ENCODE peak calls at places on chromosome 16, in seven cellular contexts. One of them, this sample, is unnamed.

GRCh38 chr16:10868562-10869469 is 8.2 kb upstream of the CIITA start:
- DNase-seq in OCI-LY7: peak; percentile 94
- DNase-seq in PC-9: no peak
- DNase-seq in A549: no peak
- DNase-seq in HCT116: no peak
- DNase-seq in HepG2: no peak
- DNase-seq in mucosa of descending colon: peak; percentile 45
- DNase-seq in this sample: peak; percentile 45

GRCh38 chr16:31118223-31119155 is 1.0 kb downstream of the KAT8 start:
- DNase-seq in OCI-LY7: no peak
- DNase-seq in PC-9: peak; percentile 92
- DNase-seq in A549: no peak
- DNase-seq in HCT116: no peak
- DNase-seq in HepG2: no peak
- DNase-seq in mucosa of descending colon: no peak
- DNase-seq in this sample: peak; percentile 37

GRCh38 chr16:23836404-23837291 is 865 bp downstream of the PRKCB start:
- DNase-seq in OCI-LY7: peak; percentile 75
- DNase-seq in PC-9: no peak
- DNase-seq in A549: no peak
- DNase-seq in HCT116: no peak
- DNase-seq in HepG2: no peak
- DNase-seq in mucosa of descending colon: no peak
- DNase-seq in this sample: no peak

GRCh38 chr16:75238132-75238852 is 13.1 kb downstream of the BCAR1 start:
- DNase-seq in OCI-LY7: no peak
- DNase-seq in PC-9: no peak
- DNase-seq in A549: no peak
- DNase-seq in HCT116: no peak
- DNase-seq in HepG2: peak; percentile 89
- DNase-seq in mucosa of descending colon: no peak
- DNase-seq in this sample: peak; percentile 88

GRCh38 chr16:80540516-80541305 is at the start of gene DYNLRB2:
- DNase-seq in OCI-LY7: peak; percentile 82
- DNase-seq in PC-9: no peak
- DNase-seq in A549: peak; percentile 95
- DNase-seq in HCT116: no peak
- DNase-seq in HepG2: peak; percentile 83
- DNase-seq in mucosa of descending colon: peak; percentile 93
- DNase-seq in this sample: peak; percentile 84

GRCh38 chr16:15983898-15984297 is 34.5 kb downstream of the ABCC1 start:
- DNase-seq in OCI-LY7: no peak
- DNase-seq in PC-9: no peak
- DNase-seq in A549: no peak
- DNase-seq in HCT116: no peak
- DNase-seq in HepG2: no peak
- DNase-seq in mucosa of descending colon: no peak
- DNase-seq in this sample: no peak

GRCh38 chr16:3599922-3600321 is 11.5 kb downstream of the SLX4 start:
- DNase-seq in OCI-LY7: no peak
- DNase-seq in PC-9: no peak
- DNase-seq in A549: peak; percentile 22
- DNase-seq in HCT116: no peak
- DNase-seq in HepG2: no peak
- DNase-seq in mucosa of descending colon: no peak
- DNase-seq in this sample: no peak

GRCh38 chr16:78744796-78745464 is 645.5 kb downstream of the WWOX start:
- DNase-seq in OCI-LY7: no peak
- DNase-seq in PC-9: no peak
- DNase-seq in A549: no peak
- DNase-seq in HCT116: no peak
- DNase-seq in HepG2: no peak
- DNase-seq in mucosa of descending colon: no peak
- DNase-seq in this sample: no peak

GRCh38 chr16:3762080-3762750 is 44.9 kb upstream of the TRAP1 start:
- DNase-seq in OCI-LY7: no peak
- DNase-seq in PC-9: no peak
- DNase-seq in A549: no peak
- DNase-seq in HCT116: no peak
- DNase-seq in HepG2: no peak
- DNase-seq in mucosa of descending colon: no peak
- DNase-seq in this sample: no peak

GRCh38 chr16:56013962-56014552 is 138.9 kb upstream of the CES5A start:
- DNase-seq in OCI-LY7: peak; percentile 33
- DNase-seq in PC-9: peak; percentile 43
- DNase-seq in A549: peak; percentile 36
- DNase-seq in HCT116: peak; percentile 4
- DNase-seq in HepG2: peak; percentile 45
- DNase-seq in mucosa of descending colon: peak; percentile 58
- DNase-seq in this sample: no peak

GRCh38 chr16:67029249-67030096 is 524 bp downstream of the CBFB start:
- DNase-seq in OCI-LY7: peak; percentile 66
- DNase-seq in PC-9: no peak
- DNase-seq in A549: peak; percentile 45
- DNase-seq in HCT116: no peak
- DNase-seq in HepG2: no peak
- DNase-seq in mucosa of descending colon: peak; percentile 72
- DNase-seq in this sample: peak; percentile 46

GRCh38 chr16:23448392-23448791 is 4.6 kb downstream of the COG7 start:
- DNase-seq in OCI-LY7: no peak
- DNase-seq in PC-9: peak; percentile 75
- DNase-seq in A549: peak; percentile 22
- DNase-seq in HCT116: no peak
- DNase-seq in HepG2: no peak
- DNase-seq in mucosa of descending colon: peak; percentile 47
- DNase-seq in this sample: no peak

GRCh38 chr16:2472488-2472864 is 1.4 kb downstream of the NTN3 start:
- DNase-seq in OCI-LY7: no peak
- DNase-seq in PC-9: no peak
- DNase-seq in A549: no peak
- DNase-seq in HCT116: no peak
- DNase-seq in HepG2: no peak
- DNase-seq in mucosa of descending colon: no peak
- DNase-seq in this sample: no peak

GRCh38 chr16:14632693-14633569 is at the start of gene BFAR:
- DNase-seq in OCI-LY7: peak; percentile 98
- DNase-seq in PC-9: peak; percentile 87
- DNase-seq in A549: peak; percentile 98
- DNase-seq in HCT116: peak; percentile 89
- DNase-seq in HepG2: peak; percentile 99
- DNase-seq in mucosa of descending colon: peak; percentile 99
- DNase-seq in this sample: peak; percentile 99

GRCh38 chr16:11263737-11264136 is 5.4 kb downstream of the TNP2 start:
- DNase-seq in OCI-LY7: no peak
- DNase-seq in PC-9: no peak
- DNase-seq in A549: no peak
- DNase-seq in HCT116: no peak
- DNase-seq in HepG2: no peak
- DNase-seq in mucosa of descending colon: no peak
- DNase-seq in this sample: no peak

GRCh38 chr16:70250748-70251650 is 741 bp downstream of the EXOSC6 start:
- DNase-seq in OCI-LY7: no peak
- DNase-seq in PC-9: no peak
- DNase-seq in A549: peak; percentile 61
- DNase-seq in HCT116: no peak
- DNase-seq in HepG2: peak; percentile 53
- DNase-seq in mucosa of descending colon: peak; percentile 45
- DNase-seq in this sample: no peak

GRCh38 chr16:50941651-50942050 is 199.8 kb downstream of the CYLD start:
- DNase-seq in OCI-LY7: no peak
- DNase-seq in PC-9: no peak
- DNase-seq in A549: no peak
- DNase-seq in HCT116: no peak
- DNase-seq in HepG2: no peak
- DNase-seq in mucosa of descending colon: no peak
- DNase-seq in this sample: no peak

GRCh38 chr16:4010225-4011158 is 105.8 kb downstream of the ADCY9 start:
- DNase-seq in OCI-LY7: no peak
- DNase-seq in PC-9: no peak
- DNase-seq in A549: no peak
- DNase-seq in HCT116: no peak
- DNase-seq in HepG2: no peak
- DNase-seq in mucosa of descending colon: no peak
- DNase-seq in this sample: no peak

GRCh38 chr16:47395733-47396503 is 64.9 kb downstream of the ITFG1 start:
- DNase-seq in OCI-LY7: no peak
- DNase-seq in PC-9: no peak
- DNase-seq in A549: no peak
- DNase-seq in HCT116: no peak
- DNase-seq in HepG2: no peak
- DNase-seq in mucosa of descending colon: no peak
- DNase-seq in this sample: no peak

GRCh38 chr16:84199097-84199496 is 8.1 kb downstream of the ADAD2 start:
- DNase-seq in OCI-LY7: no peak
- DNase-seq in PC-9: no peak
- DNase-seq in A549: no peak
- DNase-seq in HCT116: no peak
- DNase-seq in HepG2: no peak
- DNase-seq in mucosa of descending colon: no peak
- DNase-seq in this sample: no peak

GRCh38 chr16:15928261-15929104 is 20.9 kb upstream of the ABCC1 start:
- DNase-seq in OCI-LY7: no peak
- DNase-seq in PC-9: no peak
- DNase-seq in A549: peak; percentile 31
- DNase-seq in HCT116: no peak
- DNase-seq in HepG2: peak; percentile 73
- DNase-seq in mucosa of descending colon: peak; percentile 29
- DNase-seq in this sample: no peak

DNA sequence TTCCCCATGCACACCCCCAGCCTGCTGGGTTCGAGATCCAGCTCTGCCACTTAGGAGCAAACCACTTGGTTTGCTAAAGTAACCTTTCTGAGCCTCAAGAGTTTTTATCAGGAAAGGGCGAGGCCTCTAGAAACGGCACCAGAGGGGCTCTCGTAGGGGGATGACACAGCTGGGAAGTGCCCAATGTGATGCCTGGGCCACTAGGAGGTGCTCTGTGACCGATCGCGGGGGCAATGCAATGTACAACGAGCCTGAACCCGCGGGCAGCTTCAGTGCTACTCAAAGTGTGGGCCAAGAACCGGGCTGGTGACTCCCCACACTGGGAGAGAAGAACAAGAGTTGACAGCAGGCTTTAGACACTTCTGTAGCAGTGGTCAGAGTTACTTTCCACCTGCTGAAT is 9.4 kb downstream of the C16orf89 start:
- DNase-seq in OCI-LY7: peak; percentile 45
- DNase-seq in PC-9: no peak
- DNase-seq in A549: peak; percentile 53
- DNase-seq in HCT116: peak; percentile 37
- DNase-seq in HepG2: peak; percentile 65
- DNase-seq in mucosa of descending colon: peak; percentile 40
- DNase-seq in this sample: no peak
- TF ChIP-seq CTCF in OCI-LY7: peak; percentile 78
- TF ChIP-seq CTCF in PC-9: peak; percentile 40
- TF ChIP-seq CTCF in A549: peak; percentile 42
- TF ChIP-seq CTCF in HCT116: peak; percentile 82
- TF ChIP-seq CTCF in HepG2: peak; percentile 90
- TF ChIP-seq CTCF in mucosa of descending colon: peak; percentile 17
- TF ChIP-seq CTCF in this sample: no peak

GRCh38 chr16:57528499-57529323 is 7.7 kb downstream of the CCDC102A start:
- DNase-seq in OCI-LY7: no peak
- DNase-seq in PC-9: no peak
- DNase-seq in A549: no peak
- DNase-seq in HCT116: no peak
- DNase-seq in HepG2: no peak
- DNase-seq in mucosa of descending colon: peak; percentile 76
- DNase-seq in this sample: no peak

GRCh38 chr16:57530531-57531252 is 5.7 kb downstream of the CCDC102A start:
- DNase-seq in OCI-LY7: no peak
- DNase-seq in PC-9: no peak
- DNase-seq in A549: no peak
- DNase-seq in HCT116: no peak
- DNase-seq in HepG2: no peak
- DNase-seq in mucosa of descending colon: no peak
- DNase-seq in this sample: peak; percentile 5

GRCh38 chr16:57531253-57531575 is 5.2 kb downstream of the CCDC102A start:
- DNase-seq in OCI-LY7: no peak
- DNase-seq in PC-9: no peak
- DNase-seq in A549: no peak
- DNase-seq in HCT116: no peak
- DNase-seq in HepG2: no peak
- DNase-seq in mucosa of descending colon: no peak
- DNase-seq in this sample: no peak

GRCh38 chr16:57529324-57530103 is 6.9 kb downstream of the CCDC102A start:
- DNase-seq in OCI-LY7: no peak
- DNase-seq in PC-9: no peak
- DNase-seq in A549: no peak
- DNase-seq in HCT116: no peak
- DNase-seq in HepG2: no peak
- DNase-seq in mucosa of descending colon: no peak
- DNase-seq in this sample: no peak

DNA sequence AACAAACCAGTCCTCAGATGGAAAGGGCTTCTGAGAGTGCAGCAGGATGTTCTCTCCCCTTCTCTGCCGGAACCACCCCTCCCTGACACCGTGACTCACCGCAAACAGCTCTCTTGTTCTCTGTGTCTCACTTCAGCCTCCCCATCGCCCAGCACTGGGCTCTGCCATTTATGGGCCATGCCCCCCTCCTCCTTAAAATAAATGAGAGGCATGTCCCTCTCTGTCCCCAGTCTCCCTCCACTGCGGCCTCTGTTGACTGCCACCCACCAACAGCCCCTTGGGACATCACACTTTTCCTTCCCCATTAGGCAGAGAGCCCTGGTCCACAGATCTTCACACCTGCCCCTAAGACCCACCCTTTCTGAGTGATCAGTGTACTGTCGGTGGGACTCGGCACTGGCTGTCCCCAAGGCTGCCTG is 6.3 kb downstream of the CCDC102A start:
- DNase-seq in OCI-LY7: peak; percentile 53
- DNase-seq in PC-9: no peak
- DNase-seq in A549: no peak
- DNase-seq in HCT116: no peak
- DNase-seq in HepG2: peak; percentile 59
- DNase-seq in mucosa of descending colon: no peak
- DNase-seq in this sample: peak; percentile 10
- H3K4me1 ChIP-seq in OCI-LY7: peaks cover 70% of the 10 kb centered on the region
- H3K4me1 ChIP-seq in PC-9: no peaks in the 10 kb centered on the region
- H3K4me1 ChIP-seq in A549: peaks cover 55% of the 10 kb centered on the region
- H3K4me1 ChIP-seq in HCT116: peaks cover 18% of the 10 kb centered on the region
- H3K4me1 ChIP-seq in HepG2: peaks cover 67% of the 10 kb centered on the region
- H3K4me1 ChIP-seq in mucosa of descending colon: peaks cover 13% of the 10 kb centered on the region
- H3K4me1 ChIP-seq in this sample: no peaks in the 10 kb centered on the region

DNA sequence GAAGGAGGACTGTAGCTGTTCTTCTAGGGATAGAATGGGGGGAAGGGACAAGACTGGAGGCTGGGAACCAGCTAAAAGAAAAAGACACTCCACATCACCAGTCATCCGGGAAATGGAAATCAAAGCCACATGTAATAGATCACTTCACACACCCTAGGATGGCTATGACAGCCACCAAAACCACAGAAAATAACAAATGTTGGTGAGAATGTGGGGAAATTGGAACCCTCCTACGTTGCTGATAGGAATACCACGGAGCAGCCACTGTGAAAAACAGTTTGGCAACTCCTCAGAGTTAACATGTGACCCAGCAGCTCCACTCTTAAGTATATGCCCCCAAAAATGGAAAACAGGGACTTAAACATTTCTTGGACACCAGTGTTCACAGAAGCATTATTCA is 2.3 kb downstream of the TLE7 start:
- DNase-seq in OCI-LY7: no peak
- DNase-seq in PC-9: no peak
- DNase-seq in A549: no peak
- DNase-seq in HCT116: no peak
- DNase-seq in HepG2: no peak
- DNase-seq in mucosa of descending colon: no peak
- DNase-seq in this sample: no peak
- H3K9me3 ChIP-seq in OCI-LY7: no peaks in the 10 kb centered on the region
- H3K9me3 ChIP-seq in PC-9: no peaks in the 10 kb centered on the region
- H3K9me3 ChIP-seq in A549: peaks cover 30% of the 10 kb centered on the region
- H3K9me3 ChIP-seq in HCT116: no peaks in the 10 kb centered on the region
- H3K9me3 ChIP-seq in HepG2: no peaks in the 10 kb centered on the region
- H3K9me3 ChIP-seq in mucosa of descending colon: peaks cover 19% of the 10 kb centered on the region
- H3K9me3 ChIP-seq in this sample: no peaks in the 10 kb centered on the region

GRCh38 chr16:73710526-73710925 is 586.1 kb upstream of the PSMD7 start:
- DNase-seq in OCI-LY7: no peak
- DNase-seq in PC-9: no peak
- DNase-seq in A549: no peak
- DNase-seq in HCT116: no peak
- DNase-seq in HepG2: no peak
- DNase-seq in mucosa of descending colon: no peak
- DNase-seq in this sample: no peak
- TF ChIP-seq CTCF in OCI-LY7: no peak
- TF ChIP-seq CTCF in PC-9: no peak
- TF ChIP-seq CTCF in A549: no peak
- TF ChIP-seq CTCF in HCT116: no peak
- TF ChIP-seq CTCF in HepG2: no peak
- TF ChIP-seq CTCF in mucosa of descending colon: no peak
- TF ChIP-seq CTCF in this sample: no peak

This sample was measured in gastrocnemius medialis.